ENCODE peak calls at places on chromosomes 3 and 15, in four cellular contexts. One of them, this sample, is unnamed.

GRCh38 chr15:90407871-90408317 is 19.9 kb downstream of the IQGAP1 start:
- DNase-seq in ELR: no peak
- DNase-seq in Right ventricle myocardium superior: no peak
- DNase-seq in transverse colon: no peak
- DNase-seq in this sample: no peak

GRCh38 chr15:56957812-56958406 is 39.5 kb downstream of the TCF12 start:
- DNase-seq in transverse colon: no peak
- DNase-seq in ELR: no peak
- DNase-seq in Right ventricle myocardium superior: no peak
- DNase-seq in this sample: no peak

GRCh38 chr3:13546667-13547171 is 2.2 kb upstream of the FBLN2 start:
- DNase-seq in ELR: peak; percentile 72
- DNase-seq in transverse colon: no peak
- DNase-seq in Right ventricle myocardium superior: peak; percentile 81
- DNase-seq in this sample: no peak

GRCh38 chr3:137692803-137693431 is 71.2 kb upstream of the SOX14 start:
- DNase-seq in Right ventricle myocardium superior: no peak
- DNase-seq in ELR: peak; percentile 11
- DNase-seq in transverse colon: no peak
- DNase-seq in this sample: no peak

GRCh38 chr3:117404756-117405155 is 695.2 kb downstream of the TUSC7 start:
- DNase-seq in transverse colon: no peak
- DNase-seq in Right ventricle myocardium superior: no peak
- DNase-seq in ELR: no peak
- DNase-seq in this sample: no peak

GRCh38 chr15:91268510-91268909 is 168.5 kb downstream of the SV2B start:
- DNase-seq in Right ventricle myocardium superior: no peak
- DNase-seq in ELR: peak; percentile 24
- DNase-seq in transverse colon: no peak
- DNase-seq in this sample: no peak

GRCh38 chr3:45011756-45012441 is 14.2 kb upstream of the CLEC3B start:
- DNase-seq in transverse colon: peak; percentile 41
- DNase-seq in Right ventricle myocardium superior: peak; percentile 78
- DNase-seq in ELR: peak; percentile 79
- DNase-seq in this sample: no peak

GRCh38 chr15:70636540-70637165 is 126.7 kb downstream of the UACA start:
- DNase-seq in ELR: no peak
- DNase-seq in transverse colon: no peak
- DNase-seq in Right ventricle myocardium superior: no peak
- DNase-seq in this sample: no peak

GRCh38 chr15:76198456-76199105 is 112.7 kb downstream of the ETFA start:
- DNase-seq in ELR: no peak
- DNase-seq in transverse colon: no peak
- DNase-seq in Right ventricle myocardium superior: peak; percentile 11
- DNase-seq in this sample: no peak

GRCh38 chr15:47688573-47689086 is 28.7 kb upstream of the SEMA6D start:
- DNase-seq in Right ventricle myocardium superior: no peak
- DNase-seq in transverse colon: no peak
- DNase-seq in ELR: peak; percentile 86
- DNase-seq in this sample: no peak

GRCh38 chr15:25181290-25182097 is 226.7 kb downstream of the SNRPN start:
- DNase-seq in transverse colon: peak; percentile 3
- DNase-seq in ELR: no peak
- DNase-seq in Right ventricle myocardium superior: peak; percentile 6
- DNase-seq in this sample: no peak

GRCh38 chr3:69086133-69086722 is 1.5 kb downstream of the ARL6IP5 start:
- DNase-seq in transverse colon: peak; percentile 91
- DNase-seq in ELR: peak; percentile 92
- DNase-seq in Right ventricle myocardium superior: peak; percentile 90
- DNase-seq in this sample: no peak

GRCh38 chr15:47339800-47340575 is 377.3 kb upstream of the SEMA6D start:
- DNase-seq in Right ventricle myocardium superior: no peak
- DNase-seq in ELR: no peak
- DNase-seq in transverse colon: no peak
- DNase-seq in this sample: no peak

GRCh38 chr3:178948546-178948945 is 123.1 kb downstream of the ZMAT3 start:
- DNase-seq in ELR: peak; percentile 29
- DNase-seq in Right ventricle myocardium superior: no peak
- DNase-seq in transverse colon: no peak
- DNase-seq in this sample: no peak

GRCh38 chr3:147493666-147494065 is 84.5 kb downstream of the ZIC1 start:
- DNase-seq in ELR: no peak
- DNase-seq in Right ventricle myocardium superior: no peak
- DNase-seq in transverse colon: no peak
- DNase-seq in this sample: no peak

GRCh38 chr3:129727707-129728106 is 121.2 kb upstream of the PLXND1 start:
- DNase-seq in Right ventricle myocardium superior: no peak
- DNase-seq in ELR: no peak
- DNase-seq in transverse colon: no peak
- DNase-seq in this sample: no peak

GRCh38 chr3:164199982-164200823 is 878.1 kb downstream of the SI start:
- DNase-seq in transverse colon: no peak
- DNase-seq in ELR: peak; percentile 7
- DNase-seq in Right ventricle myocardium superior: no peak
- DNase-seq in this sample: no peak

GRCh38 chr3:114331710-114332109 is 37.9 kb downstream of the TIGIT start:
- DNase-seq in transverse colon: no peak
- DNase-seq in ELR: no peak
- DNase-seq in Right ventricle myocardium superior: no peak
- DNase-seq in this sample: no peak

GRCh38 chr3:189488241-189488767 is 142.9 kb upstream of the TP63 start:
- DNase-seq in transverse colon: no peak
- DNase-seq in ELR: peak; percentile 94
- DNase-seq in Right ventricle myocardium superior: no peak
- DNase-seq in this sample: no peak

GRCh38 chr3:183460059-183461052 is 31.9 kb upstream of the MCF2L2 start:
- DNase-seq in Right ventricle myocardium superior: no peak
- DNase-seq in ELR: peak; percentile 17
- DNase-seq in transverse colon: no peak
- DNase-seq in this sample: no peak

GRCh38 chr3:14324224-14324944 is 78.0 kb upstream of the SLC6A6 start:
- DNase-seq in Right ventricle myocardium superior: no peak
- DNase-seq in transverse colon: no peak
- DNase-seq in ELR: peak; percentile 55
- DNase-seq in this sample: no peak

GRCh38 chr3:17505856-17506255 is 236.6 kb downstream of the TBC1D5 start:
- DNase-seq in ELR: peak; percentile 67
- DNase-seq in Right ventricle myocardium superior: no peak
- DNase-seq in transverse colon: no peak
- DNase-seq in this sample: no peak

GRCh38 chr3:69020857-69021256 is 7.4 kb upstream of the EOGT start:
- DNase-seq in transverse colon: no peak
- DNase-seq in Right ventricle myocardium superior: no peak
- DNase-seq in ELR: no peak
- DNase-seq in this sample: no peak

GRCh38 chr3:21860657-21861056 is 109.6 kb upstream of the ZNF385D start:
- DNase-seq in transverse colon: no peak
- DNase-seq in ELR: no peak
- DNase-seq in Right ventricle myocardium superior: no peak
- DNase-seq in this sample: no peak

GRCh38 chr3:112640864-112641751 is at the start of gene CCDC80:
- DNase-seq in transverse colon: no peak
- DNase-seq in ELR: peak; percentile 95
- DNase-seq in Right ventricle myocardium superior: no peak
- DNase-seq in this sample: no peak

GRCh38 chr3:30873667-30874066 is 20.8 kb downstream of the GADL1 start:
- DNase-seq in transverse colon: no peak
- DNase-seq in Right ventricle myocardium superior: no peak
- DNase-seq in ELR: no peak
- DNase-seq in this sample: no peak

GRCh38 chr15:56017511-56017910 is 24.1 kb upstream of the NEDD4 start:
- DNase-seq in ELR: no peak
- DNase-seq in Right ventricle myocardium superior: no peak
- DNase-seq in transverse colon: no peak
- DNase-seq in this sample: no peak

GRCh38 chr3:183252973-183253363 is at the start of gene B3GNT5:
- DNase-seq in Right ventricle myocardium superior: peak; percentile 59
- DNase-seq in transverse colon: peak; percentile 90
- DNase-seq in ELR: peak; percentile 42
- DNase-seq in this sample: no peak

GRCh38 chr3:148023994-148024393 is 614.8 kb downstream of the ZIC1 start:
- DNase-seq in Right ventricle myocardium superior: no peak
- DNase-seq in transverse colon: no peak
- DNase-seq in ELR: peak; percentile 92
- DNase-seq in this sample: no peak

GRCh38 chr3:47113669-47114365 is 50.1 kb downstream of the SETD2 start:
- DNase-seq in transverse colon: no peak
- DNase-seq in ELR: peak; percentile 96
- DNase-seq in Right ventricle myocardium superior: no peak
- DNase-seq in this sample: no peak

GRCh38 chr3:171464462-171464861 is 4.3 kb upstream of the TNIK start:
- DNase-seq in Right ventricle myocardium superior: no peak
- DNase-seq in transverse colon: no peak
- DNase-seq in ELR: no peak
- DNase-seq in this sample: no peak

GRCh38 chr3:162332344-162332743 is 835.7 kb downstream of the OTOL1 start:
- DNase-seq in transverse colon: no peak
- DNase-seq in Right ventricle myocardium superior: no peak
- DNase-seq in ELR: no peak
- DNase-seq in this sample: no peak

GRCh38 chr15:89192136-89192535 is 29.2 kb downstream of the RLBP1 start:
- DNase-seq in ELR: no peak
- DNase-seq in transverse colon: no peak
- DNase-seq in Right ventricle myocardium superior: no peak
- DNase-seq in this sample: no peak

GRCh38 chr3:78847603-78848002 is 920.2 kb downstream of the ROBO1 start:
- DNase-seq in ELR: no peak
- DNase-seq in transverse colon: no peak
- DNase-seq in Right ventricle myocardium superior: no peak
- DNase-seq in this sample: no peak

GRCh38 chr3:157626817-157627216 is 123.6 kb upstream of the VEPH1 start:
- DNase-seq in ELR: no peak
- DNase-seq in transverse colon: no peak
- DNase-seq in Right ventricle myocardium superior: no peak
- DNase-seq in this sample: no peak

GRCh38 chr3:73452731-73453130 is 172.0 kb downstream of the PDZRN3 start:
- DNase-seq in Right ventricle myocardium superior: no peak
- DNase-seq in ELR: no peak
- DNase-seq in transverse colon: no peak
- DNase-seq in this sample: no peak

GRCh38 chr3:43879166-43879565 is 188.4 kb downstream of the ABHD5 start:
- DNase-seq in Right ventricle myocardium superior: no peak
- DNase-seq in transverse colon: no peak
- DNase-seq in ELR: peak; percentile 39
- DNase-seq in this sample: no peak

GRCh38 chr15:62306851-62307504 is 141.9 kb upstream of the C2CD4B start:
- DNase-seq in Right ventricle myocardium superior: peak; percentile 66
- DNase-seq in ELR: peak; percentile 84
- DNase-seq in transverse colon: peak; percentile 44
- DNase-seq in this sample: no peak